ENCODE peak calls at places on chromosomes 5 and 9, in ten cellular contexts. One of them, this sample, is unnamed.

GRCh38 chr5:102891175-102891574 is 136.1 kb downstream of the PAM start:
- DNase-seq in sigmoid colon: no peak
- DNase-seq in foreskin fibroblast: no peak
- DNase-seq in breast epithelium: no peak
- DNase-seq in heart left ventricle: no peak
- DNase-seq in Jurkat, Clone E6-1: no peak
- DNase-seq in GM23248: no peak
- DNase-seq in left ventricle myocardium inferior: no peak
- DNase-seq in AG10803: no peak
- DNase-seq in AG09309: peak
- DNase-seq in this sample: no peak

GRCh38 chr5:17365756-17366155 is 132.3 kb upstream of the TAF11L2 start:
- DNase-seq in sigmoid colon: no peak
- DNase-seq in foreskin fibroblast: peak
- DNase-seq in breast epithelium: no peak
- DNase-seq in heart left ventricle: no peak
- DNase-seq in Jurkat, Clone E6-1: no peak
- DNase-seq in GM23248: no peak
- DNase-seq in left ventricle myocardium inferior: no peak
- DNase-seq in AG10803: peak
- DNase-seq in AG09309: no peak
- DNase-seq in this sample: peak

GRCh38 chr9:76999261-76999660 is 20.2 kb upstream of the FOXB2 start:
- DNase-seq in sigmoid colon: no peak
- DNase-seq in foreskin fibroblast: no peak
- DNase-seq in breast epithelium: no peak
- DNase-seq in heart left ventricle: no peak
- DNase-seq in Jurkat, Clone E6-1: no peak
- DNase-seq in GM23248: no peak
- DNase-seq in left ventricle myocardium inferior: no peak
- DNase-seq in AG10803: no peak
- DNase-seq in AG09309: no peak
- DNase-seq in this sample: no peak

GRCh38 chr9:100474082-100474949 is 1.4 kb downstream of the TMEFF1 start:
- DNase-seq in sigmoid colon: no peak
- DNase-seq in foreskin fibroblast: peak
- DNase-seq in breast epithelium: no peak
- DNase-seq in heart left ventricle: no peak
- DNase-seq in Jurkat, Clone E6-1: no peak
- DNase-seq in GM23248: no peak
- DNase-seq in left ventricle myocardium inferior: no peak
- DNase-seq in AG10803: no peak
- DNase-seq in AG09309: no peak
- DNase-seq in this sample: no peak

GRCh38 chr5:180313677-180314076 is 21.8 kb upstream of the MAPK9 start:
- DNase-seq in sigmoid colon: no peak
- DNase-seq in foreskin fibroblast: peak
- DNase-seq in breast epithelium: no peak
- DNase-seq in heart left ventricle: no peak
- DNase-seq in Jurkat, Clone E6-1: peak
- DNase-seq in GM23248: no peak
- DNase-seq in left ventricle myocardium inferior: peak
- DNase-seq in AG10803: no peak
- DNase-seq in AG09309: no peak
- DNase-seq in this sample: no peak

GRCh38 chr5:106331415-106331814 is 1339.3 kb downstream of the EFNA5 start:
- DNase-seq in sigmoid colon: no peak
- DNase-seq in foreskin fibroblast: peak
- DNase-seq in breast epithelium: no peak
- DNase-seq in heart left ventricle: no peak
- DNase-seq in Jurkat, Clone E6-1: no peak
- DNase-seq in GM23248: peak
- DNase-seq in left ventricle myocardium inferior: no peak
- DNase-seq in AG10803: peak
- DNase-seq in AG09309: peak
- DNase-seq in this sample: peak

GRCh38 chr9:114745108-114745848 is 60.6 kb downstream of the TNFSF15 start:
- DNase-seq in sigmoid colon: no peak
- DNase-seq in foreskin fibroblast: peak
- DNase-seq in breast epithelium: no peak
- DNase-seq in heart left ventricle: no peak
- DNase-seq in Jurkat, Clone E6-1: no peak
- DNase-seq in GM23248: peak
- DNase-seq in left ventricle myocardium inferior: no peak
- DNase-seq in AG10803: peak
- DNase-seq in AG09309: no peak
- DNase-seq in this sample: peak

GRCh38 chr9:127347831-127348699 is 48.9 kb upstream of the SLC2A8 start:
- DNase-seq in sigmoid colon: no peak
- DNase-seq in foreskin fibroblast: peak
- DNase-seq in breast epithelium: no peak
- DNase-seq in heart left ventricle: no peak
- DNase-seq in Jurkat, Clone E6-1: no peak
- DNase-seq in GM23248: peak
- DNase-seq in left ventricle myocardium inferior: no peak
- DNase-seq in AG10803: peak
- DNase-seq in AG09309: no peak
- DNase-seq in this sample: peak

GRCh38 chr5:6469836-6470235 is 21.2 kb downstream of the UBE2QL1 start:
- DNase-seq in sigmoid colon: peak
- DNase-seq in foreskin fibroblast: no peak
- DNase-seq in breast epithelium: no peak
- DNase-seq in heart left ventricle: no peak
- DNase-seq in Jurkat, Clone E6-1: no peak
- DNase-seq in GM23248: no peak
- DNase-seq in left ventricle myocardium inferior: no peak
- DNase-seq in AG10803: no peak
- DNase-seq in AG09309: no peak
- DNase-seq in this sample: no peak

GRCh38 chr9:127545196-127546124 is 66.6 kb upstream of the STXBP1 start:
- DNase-seq in sigmoid colon: peak
- DNase-seq in foreskin fibroblast: peak
- DNase-seq in breast epithelium: peak
- DNase-seq in heart left ventricle: no peak
- DNase-seq in Jurkat, Clone E6-1: no peak
- DNase-seq in GM23248: peak
- DNase-seq in left ventricle myocardium inferior: no peak
- DNase-seq in AG10803: peak
- DNase-seq in AG09309: no peak
- DNase-seq in this sample: peak

GRCh38 chr9:88532320-88532719 is 2.7 kb upstream of the NXNL2 start:
- DNase-seq in sigmoid colon: no peak
- DNase-seq in foreskin fibroblast: peak
- DNase-seq in breast epithelium: no peak
- DNase-seq in heart left ventricle: no peak
- DNase-seq in Jurkat, Clone E6-1: peak
- DNase-seq in GM23248: no peak
- DNase-seq in left ventricle myocardium inferior: peak
- DNase-seq in AG10803: peak
- DNase-seq in AG09309: no peak
- DNase-seq in this sample: peak

GRCh38 chr9:130549093-130549735 is 30.2 kb upstream of the FUBP3 start:
- DNase-seq in sigmoid colon: no peak
- DNase-seq in foreskin fibroblast: no peak
- DNase-seq in breast epithelium: no peak
- DNase-seq in heart left ventricle: no peak
- DNase-seq in Jurkat, Clone E6-1: peak
- DNase-seq in GM23248: no peak
- DNase-seq in left ventricle myocardium inferior: no peak
- DNase-seq in AG10803: no peak
- DNase-seq in AG09309: no peak
- DNase-seq in this sample: no peak
- H3K4me3 ChIP-seq in sigmoid colon: no peak
- H3K4me3 ChIP-seq in foreskin fibroblast: no peak
- H3K4me3 ChIP-seq in breast epithelium: no peak
- H3K4me3 ChIP-seq in heart left ventricle: no peak
- H3K4me3 ChIP-seq in Jurkat, Clone E6-1: no peak
- H3K4me3 ChIP-seq in GM23248: no peak
- H3K4me3 ChIP-seq in left ventricle myocardium inferior: no peak
- H3K4me3 ChIP-seq in AG10803: no peak
- H3K4me3 ChIP-seq in AG09309: no peak
- H3K4me3 ChIP-seq in this sample: no peak

DNA sequence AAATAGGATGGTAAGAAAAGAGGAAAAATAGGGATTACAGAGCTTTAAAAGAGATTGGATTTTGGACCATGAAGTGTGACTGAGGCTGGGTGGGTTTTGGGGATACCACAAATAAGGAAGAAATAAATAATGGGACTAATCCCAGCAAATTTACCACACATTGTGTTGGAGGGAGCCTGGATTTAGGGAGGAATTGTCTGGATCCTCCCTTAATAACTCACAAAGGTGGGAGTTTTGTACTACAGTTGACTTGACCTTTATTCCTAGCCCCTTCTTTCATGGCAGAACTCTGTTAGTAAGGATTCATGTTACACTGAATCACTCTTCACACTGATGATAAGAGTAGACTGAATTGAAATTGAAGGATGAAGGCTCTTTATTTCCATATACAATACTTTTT is 98.9 kb upstream of the CDH9 start:
- DNase-seq in sigmoid colon: no peak
- DNase-seq in foreskin fibroblast: no peak
- DNase-seq in breast epithelium: no peak
- DNase-seq in heart left ventricle: no peak
- DNase-seq in Jurkat, Clone E6-1: no peak
- DNase-seq in GM23248: no peak
- DNase-seq in left ventricle myocardium inferior: no peak
- DNase-seq in AG10803: no peak
- DNase-seq in AG09309: no peak
- DNase-seq in this sample: no peak
- H3K4me3 ChIP-seq in sigmoid colon: no peak
- H3K4me3 ChIP-seq in foreskin fibroblast: no peak
- H3K4me3 ChIP-seq in breast epithelium: no peak
- H3K4me3 ChIP-seq in heart left ventricle: no peak
- H3K4me3 ChIP-seq in Jurkat, Clone E6-1: no peak
- H3K4me3 ChIP-seq in GM23248: no peak
- H3K4me3 ChIP-seq in left ventricle myocardium inferior: no peak
- H3K4me3 ChIP-seq in AG10803: no peak
- H3K4me3 ChIP-seq in AG09309: no peak
- H3K4me3 ChIP-seq in this sample: no peak

DNA sequence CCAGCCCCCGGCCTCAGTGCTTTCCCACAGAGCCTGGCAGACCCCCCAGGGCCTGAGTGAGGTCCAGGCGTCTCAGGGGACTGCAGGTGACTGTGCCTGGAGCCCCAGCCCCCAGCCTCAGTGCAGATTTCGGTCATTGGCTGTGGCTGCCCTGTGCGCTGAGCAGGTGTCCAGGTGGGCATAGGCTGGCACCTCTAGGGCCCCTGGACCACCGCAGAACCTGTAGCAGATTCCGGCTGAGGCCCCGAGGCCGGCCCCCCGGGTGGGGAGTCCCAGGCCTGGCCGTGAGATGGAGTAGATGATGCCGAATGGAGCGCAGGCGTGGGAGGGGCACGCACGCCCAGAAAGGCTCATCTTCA is 12.1 kb downstream of the EXD3 start:
- DNase-seq in sigmoid colon: no peak
- DNase-seq in foreskin fibroblast: no peak
- DNase-seq in breast epithelium: no peak
- DNase-seq in heart left ventricle: no peak
- DNase-seq in Jurkat, Clone E6-1: no peak
- DNase-seq in GM23248: no peak
- DNase-seq in left ventricle myocardium inferior: no peak
- DNase-seq in AG10803: no peak
- DNase-seq in AG09309: no peak
- DNase-seq in this sample: no peak
- H3K4me3 ChIP-seq in sigmoid colon: no peak
- H3K4me3 ChIP-seq in foreskin fibroblast: no peak
- H3K4me3 ChIP-seq in breast epithelium: no peak
- H3K4me3 ChIP-seq in heart left ventricle: no peak
- H3K4me3 ChIP-seq in Jurkat, Clone E6-1: no peak
- H3K4me3 ChIP-seq in GM23248: no peak
- H3K4me3 ChIP-seq in left ventricle myocardium inferior: peak
- H3K4me3 ChIP-seq in AG10803: no peak
- H3K4me3 ChIP-seq in AG09309: no peak
- H3K4me3 ChIP-seq in this sample: no peak

DNA sequence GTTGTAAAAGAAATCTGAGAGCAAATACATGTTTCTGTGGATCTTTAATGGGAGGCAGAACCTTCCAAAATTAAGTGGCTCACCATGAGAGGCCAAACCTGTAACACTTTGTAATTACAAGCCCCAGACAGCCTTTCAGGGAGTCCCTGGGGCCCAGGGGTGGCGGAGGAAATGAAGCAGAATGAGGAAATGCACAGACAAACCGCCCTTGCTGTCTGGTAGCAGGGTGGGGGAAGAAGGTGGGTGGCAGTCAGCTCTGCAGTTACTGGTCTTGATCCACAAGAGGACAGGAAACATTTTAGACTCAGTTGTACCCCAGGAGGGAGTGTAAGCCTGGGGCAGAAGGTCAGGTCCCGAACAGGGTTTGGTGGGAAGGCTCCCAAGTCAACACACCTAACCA is 6.5 kb downstream of the ARL14EPL start:
- DNase-seq in sigmoid colon: no peak
- DNase-seq in foreskin fibroblast: no peak
- DNase-seq in breast epithelium: no peak
- DNase-seq in heart left ventricle: no peak
- DNase-seq in Jurkat, Clone E6-1: peak
- DNase-seq in GM23248: no peak
- DNase-seq in left ventricle myocardium inferior: no peak
- DNase-seq in AG10803: no peak
- DNase-seq in AG09309: no peak
- DNase-seq in this sample: no peak
- H3K4me3 ChIP-seq in sigmoid colon: no peak
- H3K4me3 ChIP-seq in foreskin fibroblast: no peak
- H3K4me3 ChIP-seq in breast epithelium: no peak
- H3K4me3 ChIP-seq in heart left ventricle: no peak
- H3K4me3 ChIP-seq in Jurkat, Clone E6-1: no peak
- H3K4me3 ChIP-seq in GM23248: no peak
- H3K4me3 ChIP-seq in left ventricle myocardium inferior: no peak
- H3K4me3 ChIP-seq in AG10803: no peak
- H3K4me3 ChIP-seq in AG09309: no peak
- H3K4me3 ChIP-seq in this sample: no peak

GRCh38 chr9:124621371-124622328 is 114.5 kb upstream of the NR5A1 start:
- DNase-seq in sigmoid colon: no peak
- DNase-seq in foreskin fibroblast: no peak
- DNase-seq in breast epithelium: no peak
- DNase-seq in heart left ventricle: no peak
- DNase-seq in Jurkat, Clone E6-1: no peak
- DNase-seq in GM23248: peak
- DNase-seq in left ventricle myocardium inferior: no peak
- DNase-seq in AG10803: peak
- DNase-seq in AG09309: peak
- DNase-seq in this sample: peak
- H3K4me3 ChIP-seq in sigmoid colon: no peak
- H3K4me3 ChIP-seq in foreskin fibroblast: no peak
- H3K4me3 ChIP-seq in breast epithelium: no peak
- H3K4me3 ChIP-seq in heart left ventricle: no peak
- H3K4me3 ChIP-seq in Jurkat, Clone E6-1: no peak
- H3K4me3 ChIP-seq in GM23248: peak
- H3K4me3 ChIP-seq in left ventricle myocardium inferior: no peak
- H3K4me3 ChIP-seq in AG10803: no peak
- H3K4me3 ChIP-seq in AG09309: no peak
- H3K4me3 ChIP-seq in this sample: no peak

GRCh38 chr5:32713396-32714381 is 2.6 kb downstream of the NPR3 start:
- DNase-seq in sigmoid colon: peak
- DNase-seq in foreskin fibroblast: peak
- DNase-seq in breast epithelium: peak
- DNase-seq in heart left ventricle: peak
- DNase-seq in Jurkat, Clone E6-1: no peak
- DNase-seq in GM23248: peak
- DNase-seq in left ventricle myocardium inferior: peak
- DNase-seq in AG10803: peak
- DNase-seq in AG09309: no peak
- DNase-seq in this sample: no peak
- H3K4me3 ChIP-seq in sigmoid colon: peak
- H3K4me3 ChIP-seq in foreskin fibroblast: peak
- H3K4me3 ChIP-seq in breast epithelium: peak
- H3K4me3 ChIP-seq in heart left ventricle: peak
- H3K4me3 ChIP-seq in Jurkat, Clone E6-1: no peak
- H3K4me3 ChIP-seq in GM23248: peak
- H3K4me3 ChIP-seq in left ventricle myocardium inferior: peak
- H3K4me3 ChIP-seq in AG10803: peak
- H3K4me3 ChIP-seq in AG09309: peak
- H3K4me3 ChIP-seq in this sample: peak

GRCh38 chr9:35906923-35907699 is 1.1 kb downstream of the HRCT1 start:
- DNase-seq in sigmoid colon: peak
- DNase-seq in foreskin fibroblast: peak
- DNase-seq in breast epithelium: no peak
- DNase-seq in heart left ventricle: peak
- DNase-seq in Jurkat, Clone E6-1: no peak
- DNase-seq in GM23248: peak
- DNase-seq in left ventricle myocardium inferior: peak
- DNase-seq in AG10803: peak
- DNase-seq in AG09309: no peak
- DNase-seq in this sample: peak
- H3K4me3 ChIP-seq in sigmoid colon: peak
- H3K4me3 ChIP-seq in foreskin fibroblast: peak
- H3K4me3 ChIP-seq in breast epithelium: peak
- H3K4me3 ChIP-seq in heart left ventricle: no peak
- H3K4me3 ChIP-seq in Jurkat, Clone E6-1: no peak
- H3K4me3 ChIP-seq in GM23248: peak
- H3K4me3 ChIP-seq in left ventricle myocardium inferior: peak
- H3K4me3 ChIP-seq in AG10803: peak
- H3K4me3 ChIP-seq in AG09309: peak
- H3K4me3 ChIP-seq in this sample: peak

This sample was measured in astrocyte.